ENCODE peak calls at places on chromosomes 6 and 20, in seven cellular contexts. L, R, P, W, U, N and J are unnamed samples.
A peak's percentile ranks its signal among the peaks of the same experiment; 100 is the strongest.

GRCh38 chr20:5002077-5002413 is 735 bp upstream of the SLC23A2 start:
- DNase-seq in L (no peak), R (no peak), P (peak; percentile 15), W (peak; percentile 20), U (no peak), N (no peak), J (no peak)

GRCh38 chr6:129748212-129748900 is 38.4 kb upstream of the ARHGAP18 start:
- DNase-seq in L (peak; percentile 50), R (peak; percentile 39), P (peak; percentile 58), W (peak; percentile 29), U (peak; percentile 46), N (peak; percentile 61), J (no peak)

GRCh38 chr20:51631011-51631950 is 88.8 kb upstream of the NFATC2 start:
- DNase-seq in L (no peak), R (no peak), P (peak; percentile 93), W (peak; percentile 24), U (no peak), N (peak; percentile 22), J (peak; percentile 99)

GRCh38 chr6:160417135-160417534 is 69.0 kb downstream of the SLC22A3 start:
- DNase-seq in L (no peak), R (no peak), P (no peak), W (no peak), U (no peak), N (no peak), J (no peak)

GRCh38 chr6:75402296-75402695 is 91.3 kb downstream of the FILIP1 start:
- DNase-seq in L (no peak), R (no peak), P (peak; percentile 58), W (no peak), U (no peak), N (no peak), J (peak; percentile 32)

GRCh38 chr20:57658447-57659130 is 38.4 kb upstream of the ZBP1 start:
- DNase-seq in L (no peak), R (peak; percentile 10), P (no peak), W (peak; percentile 16), U (no peak), N (no peak), J (no peak)

GRCh38 chr6:36692861-36693702 is 4.5 kb upstream of the RAB44 start:
- DNase-seq in L (no peak), R (peak; percentile 77), P (no peak), W (no peak), U (no peak), N (no peak), J (peak; percentile 67)

GRCh38 chr6:146905313-146905712 is 298.9 kb upstream of the STXBP5 start:
- DNase-seq in L (no peak), R (peak; percentile 31), P (no peak), W (no peak), U (no peak), N (no peak), J (peak; percentile 62)

GRCh38 chr6:13450628-13451027 is 36.8 kb downstream of the GFOD1 start:
- DNase-seq in L (no peak), R (no peak), P (no peak), W (no peak), U (no peak), N (no peak), J (no peak)

GRCh38 chr6:13452346-13453171 is 34.8 kb downstream of the GFOD1 start:
- DNase-seq in L (no peak), R (no peak), P (no peak), W (no peak), U (no peak), N (no peak), J (no peak)

GRCh38 chr6:13453172-13453552 is 34.2 kb downstream of the GFOD1 start:
- DNase-seq in L (no peak), R (no peak), P (no peak), W (no peak), U (no peak), N (no peak), J (no peak)

GRCh38 chr6:13453771-13454251 is 33.6 kb downstream of the GFOD1 start:
- DNase-seq in L (no peak), R (no peak), P (no peak), W (no peak), U (no peak), N (no peak), J (no peak)

DNA sequence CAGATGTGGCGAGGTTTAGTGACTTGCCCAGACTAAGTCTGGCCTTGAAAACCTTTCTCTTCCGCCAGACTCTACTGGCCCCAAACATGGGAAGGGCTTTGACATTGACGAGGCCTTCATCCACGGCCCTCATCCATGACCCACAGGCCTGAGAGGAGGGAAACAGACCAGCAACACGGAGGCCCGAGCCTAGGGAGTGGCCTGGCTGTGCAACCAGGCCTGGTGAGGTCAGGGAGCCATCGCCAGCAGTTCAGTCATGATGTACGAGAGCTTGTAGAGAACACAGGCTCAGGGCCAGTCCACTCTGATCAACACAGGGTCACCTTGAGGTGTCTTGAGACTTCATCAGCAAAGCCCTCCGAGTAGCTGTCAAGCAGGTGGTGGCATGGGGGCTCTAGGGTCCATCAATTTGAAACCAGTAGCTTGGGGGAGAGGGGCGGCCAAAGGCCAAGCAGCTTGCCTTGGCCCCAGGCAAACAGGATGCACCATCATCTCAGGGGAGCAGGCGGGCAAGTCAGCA is 36.2 kb downstream of the GFOD1 start:
- DNase-seq in L (no peak), R (no peak), P (no peak), W (no peak), U (no peak), N (no peak), J (no peak)
- H3K4me1 ChIP-seq in L (peaks cover 40% of the 10 kb centered on the region), R (peaks cover 84% of the 10 kb centered on the region), P (no peaks in the 10 kb centered on the region), W (no peaks in the 10 kb centered on the region), U (peaks cover 33% of the 10 kb centered on the region), N (peaks cover 40% of the 10 kb centered on the region), J (peaks cover 13% of the 10 kb centered on the region)

GRCh38 chr20:49283176-49283702 is 5.4 kb upstream of the ZNFX1 start:
- DNase-seq in L (no peak), R (no peak), P (no peak), W (no peak), U (no peak), N (no peak), J (no peak)

GRCh38 chr20:49280463-49281058 is 2.7 kb upstream of the ZNFX1 start:
- DNase-seq in L (no peak), R (no peak), P (no peak), W (no peak), U (no peak), N (no peak), J (no peak)

GRCh38 chr20:49282584-49283171 is 4.8 kb upstream of the ZNFX1 start:
- DNase-seq in L (no peak), R (no peak), P (no peak), W (no peak), U (no peak), N (no peak), J (no peak)

GRCh38 chr20:49281059-49281912 is 3.4 kb upstream of the ZNFX1 start:
- DNase-seq in L (no peak), R (no peak), P (no peak), W (peak; percentile 44), U (no peak), N (no peak), J (no peak)

DNA sequence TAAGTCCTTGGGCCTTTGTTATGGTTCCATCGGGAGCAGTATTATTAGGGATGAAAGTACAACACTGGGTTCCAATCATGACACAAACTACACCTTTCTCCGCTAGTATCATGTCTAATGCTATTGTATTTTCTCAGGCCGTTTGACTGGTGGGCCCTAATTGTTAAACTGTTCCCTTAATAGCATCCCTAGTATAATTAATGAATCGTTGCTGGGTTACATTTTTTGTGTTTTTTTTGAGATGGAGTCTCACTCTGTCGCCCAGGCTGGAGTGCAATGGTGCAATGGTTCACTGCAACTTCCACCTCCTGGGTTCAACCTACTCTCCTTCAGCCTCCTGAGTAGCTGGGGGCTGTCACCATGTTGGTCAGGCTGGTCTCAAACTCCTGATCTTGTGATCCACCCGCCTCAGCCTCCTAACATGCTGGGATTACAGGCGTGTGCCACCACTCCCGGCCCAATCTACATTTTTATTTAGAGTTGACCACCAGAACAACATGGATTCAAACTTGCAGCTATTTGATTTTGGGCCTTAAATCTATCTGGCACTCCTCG is 4.1 kb upstream of the ZNFX1 start:
- DNase-seq in L (no peak), R (no peak), P (no peak), W (no peak), U (no peak), N (no peak), J (no peak)
- H3K4me3 ChIP-seq in L (no peak overlapping the region), R (no peak overlapping the region), P (no peak overlapping the region), W (no peak overlapping the region), U (peak overlapping the region; percentile 28), N (no peak overlapping the region), J (no peak overlapping the region)

DNA sequence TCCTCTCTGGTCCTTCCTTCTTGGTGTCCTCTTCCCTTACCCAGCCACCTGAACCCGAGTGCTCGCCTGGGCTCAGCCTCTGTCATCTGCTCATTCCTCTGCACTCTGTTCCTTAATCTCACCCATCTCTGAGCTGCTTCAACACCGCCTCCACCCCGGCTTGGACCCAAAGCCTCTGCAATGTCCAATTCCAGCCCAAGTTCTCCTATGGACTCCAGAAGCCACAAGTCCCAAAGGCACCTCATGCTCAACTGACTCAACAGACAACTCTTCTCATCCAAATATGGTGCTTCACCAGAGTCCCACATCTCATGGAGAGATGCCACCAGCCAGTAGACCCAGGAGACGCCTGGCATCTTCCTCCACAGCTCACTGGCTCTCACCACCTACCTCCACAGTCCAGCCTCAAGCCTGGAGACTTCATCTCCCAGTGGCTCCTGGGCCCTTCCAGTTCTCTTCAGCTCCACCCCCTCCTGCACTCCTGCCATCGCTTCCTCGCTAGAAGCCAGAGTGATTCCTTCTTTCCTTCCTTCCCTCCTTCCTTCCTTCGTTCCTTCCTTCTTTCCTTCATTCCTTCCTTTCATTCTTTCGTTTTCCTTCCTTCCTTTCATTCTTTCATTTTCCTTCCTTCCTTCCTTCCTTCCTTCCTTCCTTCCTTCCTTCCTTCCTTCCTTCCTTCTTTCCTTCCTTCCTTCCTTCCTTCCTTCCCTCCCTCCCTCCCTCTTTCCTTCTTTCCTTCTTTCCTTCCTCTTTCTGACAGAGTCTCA is 40.9 kb upstream of the NNAT start:
- DNase-seq in L (no peak), R (no peak), P (no peak), W (no peak), U (no peak), N (no peak), J (no peak)
- H3K27me3 ChIP-seq in L (no peaks in the 10 kb centered on the region), R (no peaks in the 10 kb centered on the region), P (no peaks in the 10 kb centered on the region), W (no peaks in the 10 kb centered on the region), U (peaks cover 5% of the 10 kb centered on the region), N (no peaks in the 10 kb centered on the region), J (no peaks in the 10 kb centered on the region)

DNA sequence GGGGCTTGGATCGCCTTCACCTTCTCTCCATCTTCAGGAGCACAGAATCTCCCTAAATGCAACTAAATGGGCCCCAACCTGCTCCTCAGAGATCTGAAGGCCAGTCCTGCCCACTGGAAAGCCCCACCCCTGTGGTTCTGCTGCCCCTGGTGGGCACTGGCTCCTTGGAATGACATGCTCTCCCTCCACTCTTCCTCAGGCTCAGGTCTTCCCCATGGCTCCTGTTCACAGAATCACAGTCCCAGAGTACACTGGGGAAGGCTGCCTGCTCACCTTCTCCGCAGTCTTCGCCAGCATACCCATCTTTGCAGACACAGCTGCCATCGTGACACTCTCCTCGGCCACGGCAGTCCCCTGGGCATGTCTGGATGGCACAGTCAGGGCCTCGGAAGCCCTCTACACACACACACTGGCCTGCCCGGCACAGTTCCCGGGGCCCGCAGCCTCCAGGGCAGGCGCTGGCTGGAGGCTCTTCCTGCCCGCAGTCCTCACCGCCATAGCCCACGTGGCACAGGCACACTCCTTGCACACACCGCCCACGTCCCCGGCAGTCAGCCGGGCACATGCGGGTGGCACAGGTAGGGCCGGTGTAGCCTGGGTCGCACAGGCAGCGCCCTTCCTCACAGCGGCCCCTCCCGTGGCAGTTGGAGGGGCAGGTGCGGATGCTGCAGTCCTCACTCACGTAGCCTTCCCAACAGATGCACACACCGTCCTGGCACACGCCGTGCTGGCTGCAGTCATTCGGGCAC is 13.6 kb downstream of the TNXB start:
- DNase-seq in L (no peak), R (no peak), P (no peak), W (no peak), U (no peak), N (no peak), J (no peak)
- H3K4me1 ChIP-seq in L (no peaks in the 10 kb centered on the region), R (peaks cover 40% of the 10 kb centered on the region), P (peaks cover 20% of the 10 kb centered on the region), W (no peaks in the 10 kb centered on the region), U (no peaks in the 10 kb centered on the region), N (peaks cover 23% of the 10 kb centered on the region), J (no peaks in the 10 kb centered on the region)